ENCODE peak calls at places on chromosomes 12 and 14, in four cellular contexts. J is H9, N is IMR-90, P is mesendoderm. D is an unnamed sample.

GRCh38 chr12:118307069-118307954 is 65.4 kb downstream of the TAOK3 start:
- DNase-seq in P (no peak), J (no peak), N (peak), D (no peak)

GRCh38 chr12:103780992-103781391 is 60.0 kb downstream of the NT5DC3 start:
- DNase-seq in J (no peak), N (no peak), P (no peak), D (no peak)

GRCh38 chr12:27859648-27860047 is 79.6 kb upstream of the MANSC4 start:
- DNase-seq in P (peak), N (no peak), J (no peak), D (no peak)

GRCh38 chr12:128662106-128662505 is 161.7 kb downstream of the SLC15A4 start:
- DNase-seq in J (no peak), P (no peak), N (no peak), D (no peak)

GRCh38 chr12:121139301-121139700 is 6.6 kb downstream of the P2RX7 start:
- DNase-seq in P (no peak), J (no peak), N (no peak), D (no peak)

GRCh38 chr14:50542941-50543418 is 10.6 kb upstream of the MAP4K5 start:
- DNase-seq in J (no peak), N (peak), P (peak), D (no peak)

GRCh38 chr14:91482278-91483023 is 27.7 kb downstream of the PPP4R3A start:
- DNase-seq in J (no peak), P (no peak), N (peak), D (no peak)

GRCh38 chr12:115920395-115921183 is 356.9 kb downstream of the MED13L start:
- DNase-seq in P (no peak), J (no peak), N (peak), D (no peak)

GRCh38 chr14:35342160-35343010 is 50.2 kb downstream of the PSMA6 start:
- DNase-seq in J (no peak), N (peak), P (no peak), D (no peak)

GRCh38 chr12:93302331-93303229 is 75.1 kb upstream of the NUDT4 start:
- DNase-seq in N (peak), J (no peak), P (no peak), D (no peak)

GRCh38 chr14:51860836-51861583 is 598 bp downstream of the GNG2 start:
- DNase-seq in P (peak), N (peak), J (no peak), D (no peak)

DNA sequence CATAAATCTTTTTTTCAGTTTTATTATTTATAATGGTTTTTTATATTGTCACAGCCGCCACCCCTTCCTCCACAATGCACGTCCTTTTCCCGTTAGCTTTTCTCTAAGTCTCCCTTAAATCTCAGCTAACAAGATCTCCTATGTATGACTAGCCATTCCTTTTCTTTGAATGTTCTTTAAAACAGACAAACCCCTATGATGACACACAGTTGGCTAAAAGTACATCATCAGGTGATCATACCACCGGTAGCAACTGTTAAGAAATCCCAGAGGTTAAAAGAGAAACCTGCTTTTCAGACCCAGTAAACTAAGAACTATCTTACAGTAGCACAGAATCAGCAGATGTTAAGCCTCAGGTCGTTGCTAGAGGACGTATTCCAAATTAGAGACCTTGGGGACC is 37.6 kb upstream of the NAA30 start:
- DNase-seq in N (no peak), J (no peak), P (no peak), D (no peak)
- H3K56ac ChIP-seq in N (no peak), J (no peak), P (no peak), D (no peak)

DNA sequence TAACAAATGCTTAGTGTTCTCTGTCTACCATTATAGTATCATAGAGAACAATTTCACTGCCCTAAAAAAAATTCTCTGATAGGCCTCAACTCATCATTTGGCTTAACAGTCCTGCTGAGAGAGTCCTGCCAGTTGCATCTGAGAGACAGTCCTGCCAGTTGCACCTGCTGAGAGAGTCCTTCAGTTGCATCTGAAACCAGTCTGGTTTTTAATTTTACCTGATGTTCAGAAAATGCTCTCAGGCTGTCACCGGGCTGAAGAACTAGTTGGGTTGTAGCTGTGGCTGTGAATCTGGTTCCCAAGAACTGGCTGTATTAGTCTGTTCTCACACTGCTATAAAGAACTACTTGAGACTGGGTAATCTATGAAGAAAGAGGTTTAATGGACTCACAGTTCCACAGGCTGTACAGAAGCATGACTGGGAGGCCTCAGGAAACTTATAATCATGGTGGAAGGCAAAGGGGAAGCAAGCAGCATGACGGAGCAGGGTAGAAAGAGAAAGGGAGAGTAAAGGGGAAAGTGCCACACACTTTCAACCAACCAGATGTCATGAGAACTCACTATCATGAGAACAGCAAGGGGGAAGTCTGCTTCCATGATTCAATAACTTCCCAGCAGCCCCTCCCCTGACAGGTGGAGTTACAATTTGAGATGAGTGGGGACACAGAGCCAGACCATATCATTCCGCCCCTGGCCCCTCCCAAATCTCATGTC is 51.6 kb downstream of the PRKCH start:
- DNase-seq in N (no peak), P (no peak), J (no peak), D (no peak)
- H3K56ac ChIP-seq in N (no peak), P (no peak), J (no peak), D (no peak)

GRCh38 chr12:110436231-110436630 is 13.9 kb downstream of the ARPC3 start:
- DNase-seq in J (no peak), N (peak), P (no peak), D (no peak)

GRCh38 chr12:110426300-110426910 is 22.9 kb upstream of the ANAPC7 start:
- DNase-seq in N (peak), P (no peak), J (no peak), D (no peak)

DNA sequence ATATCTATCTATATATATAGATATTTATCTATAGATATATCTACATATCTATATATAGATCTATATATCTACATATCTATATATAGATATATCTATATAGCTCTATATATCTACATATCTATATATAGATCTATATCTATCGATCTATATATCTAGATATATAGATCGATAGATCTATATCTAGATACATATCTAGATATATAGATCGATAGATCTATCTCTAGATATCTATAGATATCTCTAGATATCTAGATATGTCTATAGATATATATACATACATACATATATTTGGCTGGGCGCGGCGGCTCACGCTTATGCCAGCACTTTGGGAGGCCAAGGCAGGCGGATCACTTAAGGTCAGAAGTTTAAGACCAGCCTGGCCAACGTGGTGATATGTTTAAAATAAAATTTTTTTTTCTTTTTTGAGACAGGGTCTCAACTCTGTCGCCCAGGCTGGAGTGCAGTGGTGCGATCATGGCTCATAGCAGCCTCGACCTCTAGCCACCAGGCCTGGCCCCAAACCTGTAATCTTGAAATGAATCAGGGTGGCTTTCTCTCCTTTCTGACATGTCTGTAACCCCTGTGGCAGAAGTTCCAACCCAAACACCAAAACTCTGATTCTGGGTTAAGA is 18.1 kb downstream of the ARPC3 start:
- DNase-seq in N (no peak), P (no peak), J (no peak), D (no peak)
- H3K56ac ChIP-seq in N (no peak), P (no peak), J (no peak), D (no peak)

GRCh38 chr14:103894034-103894722 is 34.1 kb upstream of the TDRD9 start:
- DNase-seq in N (no peak), J (no peak), P (no peak), D (no peak)

GRCh38 chr14:103897075-103897947 is 30.9 kb upstream of the TDRD9 start:
- DNase-seq in N (no peak), J (no peak), P (no peak), D (no peak)

GRCh38 chr14:103892247-103892646 is 36.0 kb upstream of the TDRD9 start:
- DNase-seq in P (no peak), N (no peak), J (no peak), D (no peak)

GRCh38 chr14:103896578-103896977 is 31.7 kb upstream of the TDRD9 start:
- DNase-seq in J (no peak), N (peak), P (peak), D (no peak)

DNA sequence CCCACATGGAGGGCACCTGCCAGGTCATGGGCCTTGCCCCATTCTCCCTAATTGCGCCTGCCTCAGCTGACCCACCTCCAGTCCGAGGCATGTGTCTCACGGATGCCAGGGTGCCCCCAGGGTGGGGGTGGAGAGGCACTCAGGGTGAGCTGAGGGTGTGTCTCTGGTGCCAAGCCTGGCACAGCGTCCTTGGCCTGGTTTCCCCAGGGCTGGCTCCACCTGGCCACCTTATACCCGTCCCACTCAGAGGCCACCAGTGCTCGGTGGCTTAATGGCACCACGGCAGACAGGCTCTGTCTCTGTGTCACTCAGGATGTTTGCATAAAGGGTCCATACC is 33.6 kb upstream of the TDRD9 start:
- DNase-seq in J (no peak), P (no peak), N (no peak), D (no peak)
- H3K56ac ChIP-seq in J (no peak), P (no peak), N (no peak), D (no peak)

GRCh38 chr12:60148831-60149230 is 553.0 kb downstream of the SLC16A7 start:
- DNase-seq in N (peak), P (no peak), J (no peak), D (no peak)

GRCh38 chr12:60138526-60138925 is 542.7 kb downstream of the SLC16A7 start:
- DNase-seq in N (no peak), J (no peak), P (no peak), D (no peak)

GRCh38 chr12:60148109-60148508 is 552.3 kb downstream of the SLC16A7 start:
- DNase-seq in J (no peak), N (peak), P (no peak), D (no peak)

GRCh38 chr12:60144395-60144794 is 548.6 kb downstream of the SLC16A7 start:
- DNase-seq in P (no peak), J (no peak), N (no peak), D (no peak)
- H3K56ac ChIP-seq in P (no peak), J (no peak), N (no peak), D (no peak)

GRCh38 chr14:54487771-54488170 is 1.0 kb downstream of the GMFB start:
- DNase-seq in N (peak), J (no peak), P (peak), D (no peak)
- H3K56ac ChIP-seq in N (peak), J (no peak), P (peak), D (no peak)